ENCODE peak calls at places on chromosomes 11 and 22, in nine cellular contexts. G is HS-5; V is HTR-8/SVneo; M is adipocyte; B is COR-L47; U is A549; A is T-helper 2 cell; X is naive thymus-derived CD8-positive, alpha-beta T cell; T is mesenteric fat pad. R is an unnamed sample.

GRCh38 chr22:39380331-39380730 is 19.2 kb upstream of the TAB1 start:
- DNase-seq in T (no peak), U (no peak), B (no peak), V (no peak), X (no peak), G (no peak), M (no peak), A (no peak), R (no peak)

GRCh38 chr22:37225481-37225880 is 13.2 kb upstream of the SSTR3 start:
- DNase-seq in V (no peak), G (no peak), B (no peak), T (no peak), U (peak), M (no peak), A (no peak), X (no peak), R (no peak)

GRCh38 chr22:45968751-45969413 is 8.1 kb downstream of the WNT7B start:
- DNase-seq in B (no peak), G (peak), A (no peak), M (no peak), V (peak), X (no peak), U (no peak), T (no peak), R (no peak)

GRCh38 chr22:27913162-27913741 is 5.8 kb downstream of the PITPNB start:
- DNase-seq in B (no peak), A (no peak), G (no peak), T (no peak), M (peak), U (no peak), V (no peak), X (no peak), R (no peak)

GRCh38 chr22:31948002-31948401 is 3.7 kb downstream of the YWHAH start:
- DNase-seq in X (no peak), A (no peak), B (no peak), T (no peak), G (no peak), M (no peak), U (no peak), V (no peak), R (no peak)

GRCh38 chr11:12901874-12902481 is 107.1 kb upstream of the RASSF10 start:
- DNase-seq in V (no peak), B (no peak), G (peak), T (no peak), A (no peak), M (no peak), U (no peak), X (no peak), R (no peak)

GRCh38 chr22:37566329-37566837 is 6.1 kb downstream of the CDC42EP1 start:
- DNase-seq in X (peak), A (peak), V (no peak), M (no peak), U (no peak), G (no peak), T (no peak), B (no peak), R (no peak)

GRCh38 chr11:772429-773390 is 4.6 kb downstream of the GATD1 start:
- DNase-seq in X (no peak), G (no peak), B (no peak), U (no peak), M (no peak), T (no peak), A (no peak), V (no peak), R (no peak)

GRCh38 chr22:49971232-49972162 is 10.9 kb downstream of the PIM3 start:
- DNase-seq in V (peak), X (no peak), M (peak), U (peak), B (peak), T (peak), A (peak), G (peak), R (peak)

GRCh38 chr11:94493146-94493442 is 550 bp downstream of the MRE11 start:
- DNase-seq in X (no peak), U (no peak), G (no peak), M (no peak), A (no peak), B (no peak), T (no peak), V (no peak), R (no peak)

GRCh38 chr22:41094036-41094435 is 1.6 kb downstream of the EP300 start:
- DNase-seq in T (no peak), V (peak), A (no peak), M (peak), U (peak), X (no peak), B (no peak), G (peak), R (no peak)

GRCh38 chr11:95335989-95336388 is 105.0 kb upstream of the SESN3 start:
- DNase-seq in X (no peak), T (no peak), U (no peak), M (no peak), V (no peak), G (no peak), A (no peak), B (no peak), R (no peak)

GRCh38 chr11:67270256-67271211 is 4.3 kb downstream of the GRK2 start:
- DNase-seq in U (no peak), M (no peak), B (no peak), X (no peak), T (peak), V (no peak), G (no peak), A (no peak), R (no peak)

GRCh38 chr11:86374586-86374985 is at the start of gene CCDC81:
- DNase-seq in G (no peak), T (no peak), A (no peak), X (no peak), M (no peak), V (no peak), U (no peak), B (no peak), R (no peak)

GRCh38 chr11:109390752-109391151 is 31.2 kb upstream of the C11orf87 start:
- DNase-seq in U (no peak), V (no peak), B (no peak), X (no peak), A (no peak), M (no peak), T (no peak), G (no peak), R (no peak)

GRCh38 chr11:126355926-126356897 is 726 bp downstream of the ST3GAL4 start:
- DNase-seq in G (no peak), V (no peak), M (peak), T (no peak), X (no peak), A (no peak), B (no peak), U (no peak), R (no peak)

GRCh38 chr22:40009953-40010751 is 15.4 kb downstream of the FAM83F start:
- DNase-seq in G (no peak), V (no peak), T (no peak), B (peak), U (no peak), X (peak), M (no peak), A (no peak), R (no peak)

GRCh38 chr11:85953491-85954143 is 98.4 kb downstream of the CCDC83 start:
- DNase-seq in M (peak), T (no peak), G (no peak), A (no peak), B (no peak), X (no peak), V (no peak), U (no peak), R (no peak)

GRCh38 chr11:67732045-67732787 is 57.8 kb upstream of the ALDH3B2 start:
- DNase-seq in U (peak), G (no peak), A (peak), T (peak), B (peak), V (no peak), M (no peak), X (peak), R (no peak)

GRCh38 chr22:44583076-44583760 is 85.2 kb upstream of the RTL6 start:
- DNase-seq in G (no peak), B (peak), X (no peak), U (peak), M (no peak), A (no peak), T (peak), V (no peak), R (peak)

GRCh38 chr11:14520086-14520901 is at the start of gene PSMA1:
- DNase-seq in T (peak), M (peak), B (peak), V (peak), X (peak), A (peak), G (peak), U (peak), R (peak)

GRCh38 chr11:47616726-47617416 is 22.7 kb upstream of the C1QTNF4 start:
- DNase-seq in M (peak), B (peak), G (no peak), T (peak), X (no peak), V (peak), A (no peak), U (peak), R (no peak)

GRCh38 chr22:33922268-33922667 is 2.0 kb upstream of the LARGE1 start:
- DNase-seq in T (no peak), G (no peak), U (no peak), A (no peak), X (no peak), M (peak), B (no peak), V (no peak), R (no peak)

GRCh38 chr22:35961480-35961902 is 67.1 kb downstream of the RBFOX2 start:
- DNase-seq in B (peak), T (no peak), U (peak), G (peak), X (no peak), M (peak), V (peak), A (no peak), R (no peak)

GRCh38 chr11:47388697-47389576 is 10.6 kb upstream of the SPI1 start:
- DNase-seq in X (no peak), T (no peak), G (no peak), B (no peak), U (no peak), A (no peak), M (no peak), V (no peak), R (no peak)

GRCh38 chr11:61104963-61105362 is 2.7 kb downstream of the CD5 start:
- DNase-seq in V (no peak), X (no peak), T (no peak), U (no peak), M (no peak), B (no peak), G (no peak), A (no peak), R (no peak)

GRCh38 chr22:36753120-36753802 is 22.7 kb downstream of the IFT27 start:
- DNase-seq in X (no peak), T (no peak), V (no peak), U (no peak), A (no peak), M (peak), G (no peak), B (no peak), R (peak)

GRCh38 chr22:48060266-48060665 is 1297.8 kb downstream of the TBC1D22A start:
- DNase-seq in B (no peak), G (no peak), V (no peak), M (no peak), U (no peak), T (peak), X (no peak), A (no peak), R (no peak)

GRCh38 chr11:24623121-24623520 is 126.3 kb downstream of the LUZP2 start:
- DNase-seq in A (no peak), U (no peak), B (no peak), X (no peak), M (peak), G (peak), T (no peak), V (no peak), R (no peak)

GRCh38 chr22:41092847-41093371 is 517 bp downstream of the EP300 start:
- DNase-seq in V (no peak), X (no peak), M (peak), A (peak), U (peak), T (no peak), B (peak), G (peak), R (no peak)

GRCh38 chr22:17853066-17853465 is 78.8 kb upstream of the BID start:
- DNase-seq in B (no peak), V (no peak), T (no peak), U (no peak), X (no peak), M (no peak), G (no peak), A (no peak), R (no peak)

GRCh38 chr11:48028909-48029685 is 48.7 kb downstream of the PTPRJ start:
- DNase-seq in U (no peak), G (no peak), B (no peak), M (peak), X (peak), V (no peak), A (no peak), T (no peak), R (no peak)

GRCh38 chr11:88398372-88399140 is 61.0 kb upstream of the CTSC start:
- DNase-seq in T (no peak), V (peak), G (no peak), M (peak), B (no peak), U (peak), A (no peak), X (no peak), R (no peak)

GRCh38 chr11:67248653-67249052 is 17.6 kb upstream of the GRK2 start:
- DNase-seq in V (no peak), M (no peak), T (no peak), U (no peak), G (no peak), X (no peak), A (no peak), B (no peak), R (no peak)

GRCh38 chr11:62116458-62116857 is 7.4 kb upstream of the INCENP start:
- DNase-seq in M (no peak), G (no peak), V (no peak), B (no peak), T (no peak), X (no peak), U (peak), A (no peak), R (no peak)

GRCh38 chr22:24230911-24231656 is 13.8 kb downstream of the GGT5 start:
- DNase-seq in G (no peak), U (no peak), T (no peak), A (peak), M (no peak), B (no peak), X (peak), V (no peak), R (no peak)

R was measured in coronary artery.